ENCODE peak calls at places on chromosome 18, in four cellular contexts. Y is RWPE2, V is ovary, F is thyroid gland. G is an unnamed sample.
A peak's percentile ranks its signal among the peaks of the same experiment; 100 is the strongest.

GRCh38 chr18:75544496-75544895 is 117.0 kb upstream of the SMIM21 start:
- DNase-seq in Y (no peak), V (no peak), F (no peak), G (no peak)

GRCh38 chr18:45448871-45449270 is 166.4 kb upstream of the SLC14A2 start:
- DNase-seq in Y (no peak), V (no peak), F (no peak), G (no peak)

GRCh38 chr18:12041561-12041960 is 52.1 kb upstream of the ANKRD62 start:
- DNase-seq in Y (no peak), V (no peak), F (no peak), G (no peak)

GRCh38 chr18:64175432-64175831 is 26.5 kb upstream of the LINC00305 start:
- DNase-seq in Y (no peak), V (no peak), F (no peak), G (no peak)

GRCh38 chr18:46750626-46751025 is 6.2 kb downstream of the ST8SIA5 start:
- DNase-seq in Y (no peak), V (no peak), F (no peak), G (no peak)

GRCh38 chr18:50649821-50650220 is 89.9 kb downstream of the MAPK4 start:
- DNase-seq in Y (no peak), V (peak; percentile 72), F (peak; percentile 95), G (peak; percentile 38)

GRCh38 chr18:78849458-78849857 is 130.2 kb upstream of the SALL3 start:
- DNase-seq in Y (no peak), V (no peak), F (no peak), G (no peak)

GRCh38 chr18:63465059-63465458 is 11.7 kb upstream of the SERPINB5 start:
- DNase-seq in Y (no peak), V (no peak), F (no peak), G (no peak)

GRCh38 chr18:77366725-77367641 is 117.3 kb downstream of the GALR1 start:
- DNase-seq in Y (no peak), V (no peak), F (no peak), G (no peak)

GRCh38 chr18:9894454-9895068 is 8.8 kb downstream of the TXNDC2 start:
- DNase-seq in Y (no peak), V (no peak), F (no peak), G (no peak)

GRCh38 chr18:11324956-11325873 is 175.8 kb upstream of the PIEZO2 start:
- DNase-seq in Y (no peak), V (no peak), F (no peak), G (no peak)

GRCh38 chr18:13422541-13423147 is 204.1 kb downstream of the LDLRAD4 start:
- DNase-seq in Y (no peak), V (no peak), F (no peak), G (peak; percentile 40)

GRCh38 chr18:74459877-74460276 is 2.8 kb upstream of the DIPK1C start:
- DNase-seq in Y (no peak), V (no peak), F (no peak), G (no peak)

GRCh38 chr18:24727685-24728084 is 267.2 kb downstream of the HRH4 start:
- DNase-seq in Y (no peak), V (no peak), F (no peak), G (no peak)

GRCh38 chr18:63198868-63199742 is 120.5 kb downstream of the BCL2 start:
- DNase-seq in Y (no peak), V (no peak), F (no peak), G (no peak)

GRCh38 chr18:57002627-57003026 is 144.3 kb upstream of the BOD1L2 start:
- DNase-seq in Y (no peak), V (no peak), F (no peak), G (no peak)

GRCh38 chr18:45357681-45358470 is 257.4 kb upstream of the SLC14A2 start:
- DNase-seq in Y (no peak), V (no peak), F (no peak), G (no peak)

GRCh38 chr18:35331367-35332087 is 12.7 kb downstream of the ZNF24 start:
- DNase-seq in Y (no peak), V (no peak), F (no peak), G (no peak)

GRCh38 chr18:52077251-52077983 is 262.6 kb upstream of the DCC start:
- DNase-seq in Y (no peak), V (no peak), F (no peak), G (no peak)

GRCh38 chr18:76450912-76451421 is 44.1 kb downstream of the ZNF516 start:
- DNase-seq in Y (no peak), V (no peak), F (peak; percentile 41), G (no peak)

GRCh38 chr18:70991577-70991976 is 702.7 kb downstream of the SOCS6 start:
- DNase-seq in Y (no peak), V (no peak), F (no peak), G (no peak)

GRCh38 chr18:41864216-41864615 is 90.8 kb upstream of the PIK3C3 start:
- DNase-seq in Y (no peak), V (no peak), F (no peak), G (no peak)

GRCh38 chr18:66510357-66511027 is 93.4 kb downstream of the CDH19 start:
- DNase-seq in Y (no peak), V (no peak), F (no peak), G (no peak)

GRCh38 chr18:66346833-66347595 is 256.9 kb downstream of the CDH19 start:
- DNase-seq in Y (no peak), V (no peak), F (no peak), G (no peak)

GRCh38 chr18:72460210-72460680 is 83.9 kb downstream of the CBLN2 start:
- DNase-seq in Y (no peak), V (no peak), F (no peak), G (no peak)
- H3K9me3 ChIP-seq in Y (no peaks in the 10 kb centered on the region), V (no peaks in the 10 kb centered on the region), F (no peaks in the 10 kb centered on the region), G (no peaks in the 10 kb centered on the region)

GRCh38 chr18:79934311-79935097 is 16.9 kb downstream of the SLC66A2 start:
- DNase-seq in Y (peak; percentile 13), V (no peak), F (no peak), G (no peak)
- TF ChIP-seq CTCF in Y (no peak), V (no peak), F (no peak), G (no peak)

DNA sequence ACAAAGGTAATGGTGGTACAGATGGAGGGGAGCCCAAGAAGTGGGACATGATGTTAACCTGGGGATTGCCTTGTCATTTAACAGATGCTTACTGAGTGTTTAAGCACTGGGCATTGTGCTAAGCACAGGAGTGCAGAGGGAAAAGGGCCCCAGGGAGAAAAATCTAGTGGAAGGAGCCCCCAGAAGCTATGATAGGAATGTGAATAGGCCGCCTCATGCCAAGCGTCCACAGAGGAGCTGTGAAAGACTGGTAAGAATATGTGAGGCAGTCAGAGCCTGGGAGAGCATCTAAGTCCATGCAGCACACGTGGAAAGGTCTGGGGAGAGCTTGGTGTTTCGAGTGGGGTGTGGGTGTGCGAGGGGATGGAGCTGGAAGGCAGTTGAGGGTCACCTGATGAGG is 5.5 kb downstream of the ZNF532 start:
- DNase-seq in Y (no peak), V (no peak), F (peak; percentile 36), G (no peak)
- H3K36me3 ChIP-seq in Y (peaks cover 61% of the 10 kb centered on the region), V (no peaks in the 10 kb centered on the region), F (no peaks in the 10 kb centered on the region), G (peaks cover 5% of the 10 kb centered on the region)

DNA sequence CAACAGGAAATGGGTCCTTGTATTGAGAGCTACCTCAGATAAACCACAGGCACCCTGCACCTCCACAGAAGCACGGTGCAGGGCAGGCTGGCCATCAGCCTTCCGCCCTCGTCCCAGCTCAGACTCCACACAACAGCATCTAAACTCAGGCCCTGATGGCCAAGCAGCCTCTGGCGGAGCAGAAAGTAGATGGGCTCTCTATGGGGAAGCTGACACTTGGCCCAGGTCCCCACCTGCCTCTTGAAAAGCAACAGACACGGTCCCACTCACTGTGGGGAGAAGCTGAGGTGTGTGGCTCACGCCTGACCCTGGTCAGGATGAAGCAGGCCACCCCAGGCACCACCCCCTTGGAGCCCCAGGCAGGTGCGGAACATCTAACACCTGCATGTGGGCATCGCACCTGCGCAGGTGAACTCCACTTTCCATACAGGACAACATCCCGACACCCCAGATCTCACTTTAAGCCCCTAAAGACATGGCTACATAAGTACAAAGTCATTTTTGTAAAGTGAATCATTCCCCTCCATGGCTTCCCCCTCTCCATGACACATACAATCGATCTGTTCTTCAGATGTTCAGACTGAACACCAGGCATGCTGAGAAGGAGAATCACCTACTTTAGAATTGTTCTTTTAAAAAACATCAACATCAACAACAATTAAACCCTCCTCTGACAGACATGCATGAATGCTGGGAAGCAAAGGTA is 208.4 kb downstream of the ZBTB7C start:
- DNase-seq in Y (no peak), V (no peak), F (no peak), G (no peak)
- H3K9me3 ChIP-seq in Y (no peaks in the 10 kb centered on the region), V (no peaks in the 10 kb centered on the region), F (no peaks in the 10 kb centered on the region), G (no peaks in the 10 kb centered on the region)

GRCh38 chr18:23456835-23457234 is 3.7 kb downstream of the RIOK3 start:
- DNase-seq in Y (no peak), V (no peak), F (no peak), G (no peak)
- TF ChIP-seq CTCF in Y (no peak), V (no peak), F (no peak), G (no peak)

DNA sequence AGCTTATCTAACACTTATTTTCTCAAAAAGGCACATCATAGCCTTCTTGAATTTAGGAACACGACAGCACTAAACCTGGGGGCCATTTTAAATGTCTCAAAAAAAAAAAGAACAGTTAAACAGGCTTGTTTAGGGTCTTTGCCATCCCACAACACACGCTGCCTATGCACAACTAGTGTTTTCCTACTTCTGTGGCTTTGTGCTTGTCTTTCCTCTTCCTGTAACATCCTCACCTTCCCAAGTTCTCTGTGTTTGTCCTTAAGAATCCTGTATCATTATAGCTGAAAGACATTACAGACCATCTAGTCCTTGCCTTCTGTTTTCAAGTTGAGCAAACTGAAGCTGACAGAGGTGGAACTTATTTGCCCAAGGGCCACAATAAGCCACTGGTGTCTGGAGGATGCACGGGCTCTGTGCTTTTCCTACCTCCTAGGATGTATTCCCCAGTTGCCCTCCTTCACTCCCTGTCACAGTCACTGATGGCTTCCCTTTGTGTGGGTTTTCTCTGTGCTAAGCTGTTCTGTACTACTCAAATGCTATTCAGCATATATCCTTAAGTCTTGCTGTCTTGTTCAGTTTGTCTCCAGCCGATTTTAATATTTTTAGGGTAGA is 22.6 kb downstream of the SNRPD1 start:
- DNase-seq in Y (no peak), V (no peak), F (no peak), G (no peak)
- H3K36me3 ChIP-seq in Y (peaks cover 55% of the 10 kb centered on the region), V (no peaks in the 10 kb centered on the region), F (peaks cover 8% of the 10 kb centered on the region), G (peaks cover 9% of the 10 kb centered on the region)

GRCh38 chr18:53457068-53457467 is 767.4 kb downstream of the MBD2 start:
- DNase-seq in Y (no peak), V (no peak), F (no peak), G (no peak)

DNA sequence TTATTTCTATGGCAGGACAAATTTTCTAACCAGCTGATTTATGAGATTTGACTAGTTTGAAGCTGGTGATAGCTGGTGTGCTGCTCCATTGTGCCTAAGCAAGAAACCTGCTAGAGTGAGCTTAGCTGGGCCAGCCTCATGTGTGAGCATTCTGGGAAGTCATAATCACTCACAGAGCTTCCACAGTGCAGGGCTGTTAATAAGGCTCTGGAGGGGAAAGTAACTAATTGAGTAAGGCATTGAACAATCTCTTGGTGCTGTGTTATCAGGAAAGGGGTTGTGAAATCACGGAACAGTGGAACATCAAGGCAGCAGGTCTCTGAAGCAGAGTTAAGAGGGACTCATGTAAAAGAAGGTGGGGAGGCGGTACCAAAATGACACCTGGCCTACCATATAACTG is 772.6 kb downstream of the MBD2 start:
- DNase-seq in Y (no peak), V (no peak), F (no peak), G (no peak)
- H3K9me3 ChIP-seq in Y (no peaks in the 10 kb centered on the region), V (no peaks in the 10 kb centered on the region), F (no peaks in the 10 kb centered on the region), G (no peaks in the 10 kb centered on the region)

G was measured in thoracic aorta.